ENCODE peak calls at places on chromosomes 7 and 10, in five cellular contexts. L is breast epithelium; I is CD8-positive, alpha-beta T cell; E is non-pigmented ciliary epithelial cell; Q is Ammon's horn. T is an unnamed sample.

GRCh38 chr7:5348134-5349004 is 65.6 kb downstream of the SLC29A4 start:
- DNase-seq in L (no peak), I (no peak), Q (peak; percentile 64), E (no peak), T (no peak)

GRCh38 chr7:7639847-7640220 is 718 bp upstream of the UMAD1 start:
- DNase-seq in I (peak; percentile 76), Q (peak; percentile 37), E (no peak), L (no peak), T (peak; percentile 30)

GRCh38 chr10:22911889-22912762 is 15.7 kb upstream of the ARMC3 start:
- DNase-seq in E (peak; percentile 31), Q (peak; percentile 22), L (no peak), I (no peak), T (no peak)

GRCh38 chr10:63466168-63466935 is 575 bp upstream of the JMJD1C start:
- DNase-seq in E (no peak), L (peak; percentile 44), I (peak; percentile 52), Q (peak; percentile 80), T (peak; percentile 54)

GRCh38 chr7:130521552-130521951 is 29.7 kb downstream of the MEST start:
- DNase-seq in E (no peak), L (no peak), I (no peak), Q (no peak), T (no peak)

GRCh38 chr7:155464183-155464582 is 6.3 kb downstream of the EN2 start:
- DNase-seq in E (no peak), Q (no peak), L (no peak), I (no peak), T (no peak)

GRCh38 chr10:81303656-81304055 is 571.3 kb upstream of the NRG3 start:
- DNase-seq in I (no peak), E (no peak), Q (no peak), L (no peak), T (no peak)

GRCh38 chr10:14386202-14386593 is 55.5 kb upstream of the FRMD4A start:
- DNase-seq in L (no peak), Q (no peak), E (peak; percentile 71), I (no peak), T (no peak)

GRCh38 chr10:32149257-32149955 is 93.2 kb upstream of the KIF5B start:
- DNase-seq in L (peak; percentile 46), Q (no peak), I (no peak), E (peak; percentile 61), T (peak; percentile 78)

T was measured in GM20000.